ENCODE peak calls at places on chromosomes 5 and 9, in nine cellular contexts. F, W, O, N, I, D, H, A and T are unnamed samples.

GRCh38 chr9:124260769-124261603 is 3.2 kb downstream of the NEK6 start:
- DNase-seq in D (peak), I (no peak), N (peak), W (no peak), F (no peak), O (peak), A (no peak), H (no peak), T (no peak)

GRCh38 chr9:109880276-109881169 is 100.5 kb downstream of the PALM2AKAP2 start:
- DNase-seq in I (peak), F (no peak), A (peak), O (peak), N (peak), D (no peak), H (no peak), W (no peak), T (no peak)

GRCh38 chr9:119332522-119332921 is 36.7 kb downstream of the BRINP1 start:
- DNase-seq in F (no peak), D (no peak), A (no peak), I (no peak), N (no peak), W (no peak), H (no peak), O (no peak), T (no peak)

GRCh38 chr5:89756955-89757354 is 652.6 kb downstream of the CETN3 start:
- DNase-seq in H (no peak), N (no peak), O (peak), F (no peak), I (no peak), W (no peak), A (no peak), D (no peak), T (no peak)

GRCh38 chr9:14427419-14427818 is 113.5 kb upstream of the NFIB start:
- DNase-seq in F (no peak), O (no peak), A (no peak), N (no peak), D (no peak), H (no peak), I (no peak), W (no peak), T (no peak)

GRCh38 chr5:87354496-87354895 is 58.2 kb downstream of the CCNH start:
- DNase-seq in H (no peak), W (no peak), N (no peak), D (no peak), A (no peak), F (no peak), O (no peak), I (no peak), T (no peak)

GRCh38 chr5:180090769-180091546 is 19.4 kb upstream of the RNF130 start:
- DNase-seq in H (no peak), I (peak), N (peak), O (peak), A (peak), W (no peak), D (peak), F (no peak), T (no peak)

GRCh38 chr9:3205421-3206095 is 320.2 kb downstream of the RFX3 start:
- DNase-seq in W (no peak), I (no peak), O (peak), H (no peak), A (no peak), D (no peak), N (no peak), F (no peak), T (no peak)

GRCh38 chr5:148186248-148187003 is 16.4 kb upstream of the SPINK6 start:
- DNase-seq in N (no peak), H (no peak), O (peak), W (no peak), I (no peak), D (no peak), F (no peak), A (no peak), T (no peak)

GRCh38 chr5:127671218-127671617 is 22.3 kb downstream of the CTXN3 start:
- DNase-seq in H (no peak), I (no peak), D (no peak), W (no peak), F (no peak), A (no peak), N (no peak), O (peak), T (no peak)

GRCh38 chr5:39328731-39329130 is 35.6 kb downstream of the C9 start:
- DNase-seq in N (no peak), W (no peak), H (no peak), I (no peak), F (no peak), A (no peak), O (no peak), D (no peak), T (no peak)

GRCh38 chr5:33457124-33457523 is 16.4 kb downstream of the TARS1 start:
- DNase-seq in I (no peak), O (peak), N (no peak), A (no peak), W (no peak), F (no peak), H (no peak), D (no peak), T (no peak)

GRCh38 chr9:130240410-130241197 is 25.0 kb upstream of the HMCN2 start:
- DNase-seq in O (peak), F (peak), H (peak), D (peak), N (peak), A (no peak), W (no peak), I (peak), T (no peak)

GRCh38 chr5:134458234-134458633 is 46.6 kb upstream of the CDKN2AIPNL start:
- DNase-seq in O (peak), I (no peak), N (no peak), F (no peak), A (no peak), D (no peak), W (peak), H (no peak), T (no peak)

GRCh38 chr9:13278023-13278367 is 1.5 kb downstream of the MPDZ start:
- DNase-seq in D (no peak), F (no peak), O (peak), A (no peak), I (no peak), N (no peak), W (no peak), H (no peak), T (no peak)

GRCh38 chr5:116766470-116766947 is 191.9 kb upstream of the SEMA6A start:
- DNase-seq in F (no peak), O (peak), I (no peak), W (peak), D (no peak), H (no peak), N (peak), A (no peak), T (no peak)

GRCh38 chr9:73125651-73126050 is 26.0 kb upstream of the ANXA1 start:
- DNase-seq in F (no peak), W (no peak), I (no peak), N (no peak), H (no peak), D (no peak), A (no peak), O (peak), T (no peak)

GRCh38 chr9:96486351-96487029 is 36.5 kb downstream of the HABP4 start:
- DNase-seq in W (peak), O (peak), I (no peak), A (no peak), N (no peak), F (peak), H (peak), D (peak), T (peak)

GRCh38 chr5:11126844-11127243 is 365.8 kb upstream of the DAP start:
- DNase-seq in F (no peak), W (no peak), A (no peak), O (no peak), N (no peak), D (no peak), H (no peak), I (no peak), T (no peak)

GRCh38 chr5:148998174-148998797 is 64.6 kb downstream of the SH3TC2 start:
- DNase-seq in D (peak), N (peak), A (no peak), W (no peak), F (no peak), H (no peak), I (peak), O (peak), T (no peak)

GRCh38 chr9:966936-967335 is 9.5 kb upstream of the DMRT3 start:
- DNase-seq in O (no peak), D (no peak), I (no peak), H (no peak), A (no peak), N (no peak), W (no peak), F (no peak), T (no peak)

GRCh38 chr5:157215826-157216167 is 35.2 kb downstream of the ITK start:
- DNase-seq in H (no peak), A (no peak), D (no peak), W (no peak), I (no peak), F (no peak), N (no peak), O (no peak), T (no peak)

GRCh38 chr9:78574354-78575036 is 277.6 kb downstream of the PSAT1 start:
- DNase-seq in N (no peak), W (no peak), A (no peak), F (no peak), H (no peak), D (no peak), O (no peak), I (no peak), T (no peak)

GRCh38 chr5:153256-153655 is 38.0 kb upstream of the LRRC14B start:
- DNase-seq in D (peak), I (no peak), W (no peak), H (no peak), N (no peak), O (peak), A (no peak), F (no peak), T (peak)

GRCh38 chr5:103428411-103428871 is 134.1 kb downstream of the NUDT12 start:
- DNase-seq in F (no peak), A (no peak), H (peak), I (no peak), N (no peak), D (no peak), O (peak), W (no peak), T (no peak)

GRCh38 chr5:104412649-104413240 is 850.2 kb upstream of the NUDT12 start:
- DNase-seq in O (peak), A (peak), F (no peak), W (no peak), H (no peak), N (peak), D (peak), I (peak), T (no peak)

GRCh38 chr9:132740526-132741309 is 70.5 kb downstream of the GTF3C4 start:
- DNase-seq in D (no peak), I (no peak), N (no peak), W (no peak), H (no peak), A (no peak), O (no peak), F (no peak), T (no peak)

GRCh38 chr9:132742821-132743311 is 72.6 kb downstream of the GTF3C4 start:
- DNase-seq in I (peak), H (no peak), F (no peak), A (no peak), W (no peak), O (no peak), D (no peak), N (no peak), T (peak)

GRCh38 chr9:132743886-132744544 is 73.8 kb downstream of the GTF3C4 start:
- DNase-seq in F (no peak), A (no peak), O (no peak), D (no peak), W (no peak), H (no peak), I (peak), N (no peak), T (peak)

GRCh38 chr9:132744881-132745761 is 74.9 kb downstream of the GTF3C4 start:
- DNase-seq in H (no peak), A (no peak), O (no peak), I (peak), F (no peak), W (no peak), D (no peak), N (no peak), T (peak)

GRCh38 chr9:132739705-132740310 is 69.5 kb downstream of the GTF3C4 start:
- DNase-seq in H (no peak), F (no peak), A (no peak), N (no peak), D (peak), W (no peak), O (no peak), I (no peak), T (no peak)
- TF ChIP-seq CTCF in H (no peak), F (no peak), A (no peak), N (no peak), D (no peak), W (no peak), O (no peak), I (no peak), T (no peak)

DNA sequence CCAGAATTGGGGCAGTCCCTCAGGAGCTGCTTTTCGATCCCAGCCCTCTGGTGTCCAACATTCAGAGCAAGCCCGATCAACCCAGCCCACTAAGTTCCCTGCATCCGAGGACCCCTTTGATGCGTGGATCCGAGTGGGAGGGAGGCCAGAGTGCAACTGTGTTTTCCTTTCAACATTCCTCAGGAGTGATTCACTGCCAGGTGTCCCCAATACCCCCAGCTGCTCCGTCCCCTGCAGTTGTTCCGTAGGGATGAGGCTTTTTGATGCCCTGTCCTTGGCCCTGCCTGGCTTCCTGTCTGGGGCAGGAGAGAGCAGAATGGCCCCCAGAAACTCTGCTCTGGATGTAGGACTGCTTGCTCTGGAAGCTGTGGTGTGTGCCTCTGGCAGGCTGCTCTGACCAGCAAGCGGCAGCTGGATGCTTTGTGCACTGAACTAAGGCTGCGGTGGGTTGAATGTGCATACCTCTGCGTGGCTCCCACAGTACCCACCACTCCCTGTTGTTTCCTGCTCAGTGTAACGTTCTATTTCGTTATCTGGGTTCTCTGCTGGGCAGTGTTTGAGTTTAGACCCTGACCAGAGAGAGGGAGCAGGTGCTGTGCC is 117.5 kb downstream of the BOD1 start:
- DNase-seq in I (peak), W (peak), N (no peak), D (no peak), F (no peak), H (no peak), A (peak), O (peak), T (no peak)
- H3K27ac ChIP-seq in I (no peak), W (no peak), N (no peak), D (no peak), F (no peak), H (peak), A (no peak), O (peak), T (peak)

DNA sequence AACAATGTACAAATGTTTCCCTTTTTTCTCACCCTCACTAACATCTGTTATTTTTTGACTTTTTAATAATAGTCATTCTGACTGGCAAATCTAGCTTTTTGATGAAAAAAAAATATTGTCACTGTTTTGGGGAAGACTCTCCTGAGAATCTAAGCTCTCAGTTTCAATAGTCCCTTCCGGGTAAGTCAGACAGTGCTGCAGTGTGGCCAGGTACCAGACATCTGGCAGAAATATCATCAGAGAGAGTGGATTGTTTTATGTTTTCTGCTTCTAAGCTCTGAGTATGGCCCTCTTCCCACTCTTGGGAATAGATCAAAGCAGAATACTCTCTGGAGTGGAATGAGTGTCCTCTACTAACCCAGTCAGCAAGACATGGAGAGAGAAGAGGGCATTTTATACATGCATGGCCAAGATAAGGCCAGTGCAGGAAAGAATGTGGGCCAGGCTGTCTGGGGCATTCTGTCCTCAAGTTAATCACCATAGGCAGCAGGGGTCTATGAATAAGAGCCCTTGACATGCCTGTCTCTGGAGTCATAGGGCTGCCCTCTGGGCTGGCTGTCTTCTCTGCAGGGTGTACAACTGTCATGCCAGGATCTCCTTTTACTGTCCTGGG is 38.5 kb upstream of the OR2S2 start:
- DNase-seq in W (no peak), I (peak), D (no peak), A (no peak), F (no peak), O (peak), H (no peak), N (peak), T (no peak)
- H3K4me3 ChIP-seq in W (no peak), I (no peak), D (no peak), A (no peak), F (no peak), O (no peak), H (no peak), N (no peak), T (no peak)

GRCh38 chr5:173550641-173551040 is 65.8 kb downstream of the BOD1 start:
- DNase-seq in N (no peak), A (no peak), D (no peak), I (no peak), O (no peak), F (no peak), H (no peak), W (no peak), T (peak)

GRCh38 chr5:173557123-173557903 is 59.1 kb downstream of the BOD1 start:
- DNase-seq in F (no peak), O (no peak), A (no peak), W (no peak), N (no peak), H (no peak), D (no peak), I (peak), T (no peak)

GRCh38 chr5:173554038-173554955 is 62.2 kb downstream of the BOD1 start:
- DNase-seq in F (no peak), W (no peak), A (no peak), D (no peak), H (no peak), N (no peak), O (no peak), I (no peak), T (no peak)

GRCh38 chr5:173556142-173557028 is 60.1 kb downstream of the BOD1 start:
- DNase-seq in D (no peak), N (no peak), F (no peak), I (peak), W (no peak), A (no peak), H (no peak), O (no peak), T (no peak)

GRCh38 chr5:173554989-173555705 is 61.3 kb downstream of the BOD1 start:
- DNase-seq in I (no peak), O (no peak), N (no peak), D (no peak), F (no peak), W (no peak), H (no peak), A (no peak), T (no peak)
- TF ChIP-seq CTCF in I (no peak), O (no peak), N (no peak), D (no peak), F (no peak), W (no peak), H (no peak), A (no peak), T (no peak)

GRCh38 chr5:124905756-124906155 is 159.3 kb upstream of the ZNF608 start:
- DNase-seq in N (no peak), A (no peak), D (no peak), I (no peak), W (no peak), H (no peak), O (no peak), F (no peak), T (no peak)
- H3K27ac ChIP-seq in N (no peak), A (no peak), D (no peak), I (no peak), W (no peak), H (no peak), O (no peak), F (no peak), T (peak)

DNA sequence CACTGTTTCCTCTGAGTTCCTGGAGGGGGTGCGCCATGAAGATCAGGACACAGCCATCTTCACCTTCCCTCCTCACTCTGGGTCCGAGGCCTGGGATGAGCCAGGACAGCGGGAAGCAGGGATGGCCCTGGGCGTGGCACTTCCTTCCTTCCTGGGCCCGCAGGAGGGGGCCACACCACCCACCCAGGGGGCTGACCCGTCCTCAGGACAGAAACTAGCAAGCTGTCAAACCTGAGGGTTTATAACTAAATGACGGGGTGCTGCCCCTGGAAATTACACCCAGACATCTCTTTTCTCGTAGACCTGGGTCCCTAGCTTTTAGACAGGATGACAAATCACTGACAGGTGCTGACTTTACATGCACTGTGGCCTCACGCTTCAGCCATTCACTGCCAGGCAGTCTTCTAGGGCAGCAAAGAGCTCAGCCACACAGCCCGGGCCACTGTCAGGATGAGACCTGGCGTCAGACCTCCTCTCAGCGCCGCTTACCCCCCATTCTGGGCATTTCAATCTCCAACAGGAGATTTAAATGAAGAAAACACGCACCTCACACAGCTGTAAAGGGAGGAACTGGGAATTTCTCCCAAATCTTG is 8.1 kb downstream of the FCN2 start:
- DNase-seq in H (no peak), W (no peak), F (no peak), D (no peak), I (no peak), A (no peak), O (no peak), N (no peak), T (peak)
- H3K4me3 ChIP-seq in H (no peak), W (no peak), F (no peak), D (no peak), I (no peak), A (no peak), O (no peak), N (no peak), T (no peak)